ENCODE peak calls at places on chromosomes 2 and 18, in four cellular contexts. C, L, Z and M are unnamed samples.

GRCh38 chr2:201158111-201158929 is 24.6 kb upstream of the CASP10 start:
- DNase-seq in C (peak; percentile 77), L (peak; percentile 73), Z (peak; percentile 73), M (peak; percentile 57)

GRCh38 chr2:191630313-191630712 is 47.6 kb upstream of the NABP1 start:
- DNase-seq in C (no peak), L (no peak), Z (no peak), M (no peak)

GRCh38 chr2:177902395-177903160 is 170.0 kb downstream of the PDE11A start:
- DNase-seq in C (no peak), L (no peak), Z (no peak), M (no peak)

GRCh38 chr18:57146956-57147636 is at the start of gene BOD1L2:
- DNase-seq in C (no peak), L (no peak), Z (no peak), M (no peak)

GRCh38 chr18:11655605-11655932 is 33.5 kb upstream of the GNAL start:
- DNase-seq in C (no peak), L (no peak), Z (no peak), M (no peak)

GRCh38 chr2:10123281-10123680 is 742 bp downstream of the RRM2 start:
- DNase-seq in C (no peak), L (no peak), Z (no peak), M (no peak)

GRCh38 chr2:187462839-187463238 is 14.8 kb upstream of the CALCRL start:
- DNase-seq in C (no peak), L (no peak), Z (no peak), M (no peak)

GRCh38 chr2:187912956-187913355 is 358.7 kb upstream of the TFPI start:
- DNase-seq in C (no peak), L (peak; percentile 40), Z (no peak), M (no peak)

GRCh38 chr2:150484006-150484405 is 3.5 kb downstream of the RND3 start:
- DNase-seq in C (no peak), L (peak; percentile 43), Z (no peak), M (peak; percentile 49)

GRCh38 chr2:222703866-222704265 is 32.4 kb downstream of the MOGAT1 start:
- DNase-seq in C (no peak), L (peak; percentile 80), Z (peak; percentile 61), M (no peak)

GRCh38 chr2:105732096-105732495 is 12.6 kb upstream of the NCK2 start:
- DNase-seq in C (no peak), L (peak; percentile 31), Z (no peak), M (no peak)

GRCh38 chr18:44594779-44595467 is 85.8 kb upstream of the SETBP1 start:
- DNase-seq in C (no peak), L (no peak), Z (peak; percentile 43), M (peak; percentile 64)

GRCh38 chr18:34224423-34225217 is at the start of gene NOL4:
- DNase-seq in C (no peak), L (no peak), Z (no peak), M (peak; percentile 45)